ENCODE peak calls at places on chromosomes 2 and 18, in nine cellular contexts. One of them, this sample, is unnamed.
A peak's percentile ranks its signal among the peaks of the same experiment; 100 is the strongest.

GRCh38 chr2:64865073-64865830 is 123.9 kb upstream of the SLC1A4 start:
- DNase-seq in tibial nerve: no peak
- DNase-seq in heart left ventricle: peak; percentile 78
- DNase-seq in IMR-90: peak; percentile 54
- DNase-seq in NB4: peak; percentile 82
- DNase-seq in A549: peak; percentile 69
- DNase-seq in transverse colon: peak; percentile 75
- DNase-seq in lower leg skin: peak; percentile 63
- DNase-seq in H1: no peak
- DNase-seq in this sample: peak; percentile 68

GRCh38 chr18:51251625-51252024 is 54.1 kb upstream of the MEX3C start:
- DNase-seq in tibial nerve: no peak
- DNase-seq in heart left ventricle: no peak
- DNase-seq in IMR-90: no peak
- DNase-seq in NB4: peak; percentile 21
- DNase-seq in A549: no peak
- DNase-seq in transverse colon: peak; percentile 24
- DNase-seq in lower leg skin: no peak
- DNase-seq in H1: no peak
- DNase-seq in this sample: no peak

GRCh38 chr2:1744446-1745170 is at the start of gene PXDN:
- DNase-seq in tibial nerve: no peak
- DNase-seq in heart left ventricle: peak; percentile 76
- DNase-seq in IMR-90: peak; percentile 65
- DNase-seq in NB4: peak; percentile 70
- DNase-seq in A549: no peak
- DNase-seq in transverse colon: peak; percentile 45
- DNase-seq in lower leg skin: peak; percentile 18
- DNase-seq in H1: no peak
- DNase-seq in this sample: no peak

GRCh38 chr18:44325903-44326650 is 354.6 kb upstream of the SETBP1 start:
- DNase-seq in tibial nerve: peak; percentile 59
- DNase-seq in heart left ventricle: peak; percentile 54
- DNase-seq in IMR-90: peak; percentile 61
- DNase-seq in NB4: peak; percentile 58
- DNase-seq in A549: peak; percentile 30
- DNase-seq in transverse colon: peak; percentile 66
- DNase-seq in lower leg skin: peak; percentile 30
- DNase-seq in H1: peak; percentile 21
- DNase-seq in this sample: no peak

GRCh38 chr2:2573658-2574293 is 242.7 kb upstream of the MYT1L start:
- DNase-seq in tibial nerve: no peak
- DNase-seq in heart left ventricle: no peak
- DNase-seq in IMR-90: no peak
- DNase-seq in NB4: peak; percentile 18
- DNase-seq in A549: peak; percentile 37
- DNase-seq in transverse colon: no peak
- DNase-seq in lower leg skin: no peak
- DNase-seq in H1: no peak
- DNase-seq in this sample: no peak

GRCh38 chr2:174350018-174350417 is 15.3 kb downstream of the SP9 start:
- DNase-seq in tibial nerve: no peak
- DNase-seq in heart left ventricle: no peak
- DNase-seq in IMR-90: peak; percentile 22
- DNase-seq in NB4: peak; percentile 42
- DNase-seq in A549: peak; percentile 35
- DNase-seq in transverse colon: no peak
- DNase-seq in lower leg skin: no peak
- DNase-seq in H1: no peak
- DNase-seq in this sample: no peak

GRCh38 chr2:43158259-43158880 is 68.0 kb downstream of the ZFP36L2 start:
- DNase-seq in tibial nerve: peak; percentile 40
- DNase-seq in heart left ventricle: peak; percentile 74
- DNase-seq in IMR-90: peak; percentile 75
- DNase-seq in NB4: peak; percentile 95
- DNase-seq in A549: peak; percentile 88
- DNase-seq in transverse colon: peak; percentile 85
- DNase-seq in lower leg skin: peak; percentile 74
- DNase-seq in H1: no peak
- DNase-seq in this sample: peak; percentile 83

GRCh38 chr2:83650897-83651296 is 808.2 kb downstream of the SUCLG1 start:
- DNase-seq in tibial nerve: no peak
- DNase-seq in heart left ventricle: no peak
- DNase-seq in IMR-90: no peak
- DNase-seq in NB4: no peak
- DNase-seq in A549: no peak
- DNase-seq in transverse colon: no peak
- DNase-seq in lower leg skin: no peak
- DNase-seq in H1: no peak
- DNase-seq in this sample: no peak

GRCh38 chr18:54947115-54947514 is 12.1 kb downstream of the CCDC68 start:
- DNase-seq in tibial nerve: no peak
- DNase-seq in heart left ventricle: peak; percentile 31
- DNase-seq in IMR-90: no peak
- DNase-seq in NB4: no peak
- DNase-seq in A549: peak; percentile 19
- DNase-seq in transverse colon: peak; percentile 36
- DNase-seq in lower leg skin: no peak
- DNase-seq in H1: no peak
- DNase-seq in this sample: no peak

GRCh38 chr18:54945726-54946125 is 13.5 kb downstream of the CCDC68 start:
- DNase-seq in tibial nerve: no peak
- DNase-seq in heart left ventricle: no peak
- DNase-seq in IMR-90: no peak
- DNase-seq in NB4: peak; percentile 11
- DNase-seq in A549: no peak
- DNase-seq in transverse colon: no peak
- DNase-seq in lower leg skin: no peak
- DNase-seq in H1: no peak
- DNase-seq in this sample: no peak

GRCh38 chr18:54948350-54948837 is 10.9 kb downstream of the CCDC68 start:
- DNase-seq in tibial nerve: no peak
- DNase-seq in heart left ventricle: no peak
- DNase-seq in IMR-90: peak; percentile 43
- DNase-seq in NB4: no peak
- DNase-seq in A549: peak; percentile 55
- DNase-seq in transverse colon: no peak
- DNase-seq in lower leg skin: no peak
- DNase-seq in H1: no peak
- DNase-seq in this sample: no peak

GRCh38 chr18:54949588-54949987 is 9.7 kb downstream of the CCDC68 start:
- DNase-seq in tibial nerve: no peak
- DNase-seq in heart left ventricle: no peak
- DNase-seq in IMR-90: no peak
- DNase-seq in NB4: no peak
- DNase-seq in A549: no peak
- DNase-seq in transverse colon: no peak
- DNase-seq in lower leg skin: no peak
- DNase-seq in H1: no peak
- DNase-seq in this sample: no peak

DNA sequence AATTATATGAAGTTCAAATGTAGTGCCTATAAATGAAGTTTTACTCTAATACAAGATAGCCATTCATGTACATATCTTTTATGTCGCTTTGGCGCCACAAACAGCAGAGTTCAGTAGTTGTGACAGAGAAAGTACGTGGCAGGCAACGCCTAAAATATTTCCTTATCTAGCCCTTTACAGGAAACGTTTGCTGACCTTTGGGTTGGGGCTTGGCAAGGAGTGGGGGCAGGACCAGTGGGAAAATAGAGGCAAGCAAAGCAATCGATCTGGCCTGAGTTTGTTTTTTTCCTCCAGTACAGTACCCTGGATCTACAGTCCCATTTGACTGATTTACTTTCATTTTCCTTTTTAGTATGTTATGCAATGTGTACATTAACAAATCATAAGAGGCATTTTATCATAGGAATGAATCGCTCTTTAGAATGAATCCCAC is 13.1 kb downstream of the CCDC68 start:
- DNase-seq in tibial nerve: no peak
- DNase-seq in heart left ventricle: peak; percentile 34
- DNase-seq in IMR-90: peak; percentile 33
- DNase-seq in NB4: peak; percentile 69
- DNase-seq in A549: peak; percentile 66
- DNase-seq in transverse colon: peak; percentile 83
- DNase-seq in lower leg skin: no peak
- DNase-seq in H1: no peak
- DNase-seq in this sample: no peak
- TF ChIP-seq POLR2A in tibial nerve: no peak
- TF ChIP-seq POLR2A in heart left ventricle: no peak
- TF ChIP-seq POLR2A in IMR-90: no peak
- TF ChIP-seq POLR2A in NB4: no peak
- TF ChIP-seq POLR2A in A549: no peak
- TF ChIP-seq POLR2A in transverse colon: no peak
- TF ChIP-seq POLR2A in lower leg skin: no peak
- TF ChIP-seq POLR2A in H1: no peak
- TF ChIP-seq POLR2A in this sample: no peak

DNA sequence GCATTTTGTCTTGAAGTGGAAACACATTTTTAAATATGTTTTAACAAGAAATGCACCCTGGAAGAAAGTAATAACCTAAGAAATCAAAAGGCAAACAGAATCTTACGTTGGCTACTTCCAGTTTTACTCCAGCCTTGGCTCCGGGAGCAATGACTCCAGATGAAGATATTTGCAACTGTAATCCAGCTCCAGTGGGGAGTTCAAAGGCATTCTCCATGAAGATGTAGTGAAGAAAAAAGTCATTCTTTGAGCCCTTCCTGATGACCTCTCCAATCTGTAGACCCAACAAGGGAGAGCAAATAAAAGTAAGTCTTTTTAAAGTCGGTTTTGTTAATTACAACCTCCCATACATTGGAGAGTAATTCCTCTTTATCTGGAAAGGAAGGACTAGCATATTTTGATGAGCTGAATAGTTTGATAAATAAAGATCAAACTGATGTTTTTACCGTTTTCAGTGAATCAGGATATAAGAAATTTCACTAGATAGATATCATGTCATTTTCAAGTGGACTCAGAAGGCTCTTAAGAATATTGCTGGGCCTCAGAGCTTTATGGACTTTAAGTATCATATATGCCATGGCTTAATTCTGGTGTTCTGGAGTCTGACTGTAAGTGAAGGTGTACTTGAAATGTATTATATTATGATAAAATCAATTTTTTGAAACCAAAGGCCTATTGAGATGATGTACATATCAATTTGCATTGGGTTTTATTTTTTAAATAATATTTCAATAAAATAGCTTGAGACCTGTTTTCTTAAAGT is 20.3 kb downstream of the APOB start:
- DNase-seq in tibial nerve: no peak
- DNase-seq in heart left ventricle: no peak
- DNase-seq in IMR-90: no peak
- DNase-seq in NB4: no peak
- DNase-seq in A549: no peak
- DNase-seq in transverse colon: no peak
- DNase-seq in lower leg skin: no peak
- DNase-seq in H1: no peak
- DNase-seq in this sample: no peak
- TF ChIP-seq POLR2A in tibial nerve: no peak
- TF ChIP-seq POLR2A in heart left ventricle: no peak
- TF ChIP-seq POLR2A in IMR-90: no peak
- TF ChIP-seq POLR2A in NB4: no peak
- TF ChIP-seq POLR2A in A549: no peak
- TF ChIP-seq POLR2A in transverse colon: no peak
- TF ChIP-seq POLR2A in lower leg skin: no peak
- TF ChIP-seq POLR2A in H1: no peak
- TF ChIP-seq POLR2A in this sample: no peak

GRCh38 chr2:111121028-111121872 is 536 bp downstream of the BCL2L11 start:
- DNase-seq in tibial nerve: peak; percentile 14
- DNase-seq in heart left ventricle: peak; percentile 62
- DNase-seq in IMR-90: no peak
- DNase-seq in NB4: peak; percentile 75
- DNase-seq in A549: peak; percentile 45
- DNase-seq in transverse colon: peak; percentile 49
- DNase-seq in lower leg skin: peak; percentile 38
- DNase-seq in H1: no peak
- DNase-seq in this sample: peak; percentile 43

GRCh38 chr2:111122631-111123421 is 2.1 kb downstream of the BCL2L11 start:
- DNase-seq in tibial nerve: peak; percentile 61
- DNase-seq in heart left ventricle: peak; percentile 89
- DNase-seq in IMR-90: peak; percentile 82
- DNase-seq in NB4: peak; percentile 85
- DNase-seq in A549: peak; percentile 76
- DNase-seq in transverse colon: peak; percentile 74
- DNase-seq in lower leg skin: peak; percentile 72
- DNase-seq in H1: no peak
- DNase-seq in this sample: peak; percentile 71

GRCh38 chr2:111120253-111121027 is at the start of gene BCL2L11:
- DNase-seq in tibial nerve: peak; percentile 82
- DNase-seq in heart left ventricle: peak; percentile 94
- DNase-seq in IMR-90: peak; percentile 89
- DNase-seq in NB4: peak; percentile 96
- DNase-seq in A549: peak; percentile 94
- DNase-seq in transverse colon: peak; percentile 96
- DNase-seq in lower leg skin: peak; percentile 87
- DNase-seq in H1: peak; percentile 74
- DNase-seq in this sample: peak; percentile 89

GRCh38 chr2:111123751-111124150 is 3.0 kb downstream of the BCL2L11 start:
- DNase-seq in tibial nerve: no peak
- DNase-seq in heart left ventricle: no peak
- DNase-seq in IMR-90: no peak
- DNase-seq in NB4: no peak
- DNase-seq in A549: no peak
- DNase-seq in transverse colon: no peak
- DNase-seq in lower leg skin: no peak
- DNase-seq in H1: no peak
- DNase-seq in this sample: no peak

DNA sequence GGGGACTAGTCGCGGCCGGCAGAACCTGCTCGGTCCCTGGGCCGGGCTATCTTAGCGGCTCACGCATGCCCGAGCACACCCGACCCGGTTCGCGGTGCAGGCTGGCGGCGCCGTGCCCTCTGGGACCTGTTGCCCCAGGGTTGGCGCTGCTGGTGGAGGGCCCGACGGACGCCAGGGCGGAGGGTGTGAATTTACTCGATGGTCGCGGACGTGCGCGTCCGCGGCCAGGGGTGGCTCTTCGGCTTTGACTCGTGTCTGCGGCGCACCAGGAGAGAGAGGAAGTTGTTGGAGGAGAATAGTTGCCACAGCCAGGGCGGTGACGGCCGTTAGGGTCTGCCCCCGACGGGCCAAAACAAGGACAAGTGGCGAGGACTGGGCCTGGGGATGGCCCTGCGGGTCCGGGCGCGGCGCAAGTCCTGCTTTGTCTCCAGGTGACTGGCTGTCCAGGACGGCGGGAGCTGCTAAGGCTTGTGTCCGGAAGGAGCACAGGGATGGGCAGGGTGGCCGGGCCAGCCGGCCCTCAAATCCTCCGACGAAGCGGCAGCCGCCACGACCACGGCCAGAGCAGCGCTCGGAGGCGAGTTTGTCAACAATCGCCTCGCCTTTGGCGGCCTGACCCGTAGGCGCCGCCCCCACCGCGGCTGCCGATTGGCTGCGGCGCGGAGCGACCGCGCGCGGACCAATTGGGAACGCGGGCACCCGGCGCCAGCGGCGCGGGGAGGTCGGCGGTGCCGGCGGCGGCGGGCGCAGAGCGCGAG is 1.3 kb downstream of the BCL2L11 start:
- DNase-seq in tibial nerve: peak; percentile 79
- DNase-seq in heart left ventricle: peak; percentile 94
- DNase-seq in IMR-90: peak; percentile 85
- DNase-seq in NB4: peak; percentile 95
- DNase-seq in A549: peak; percentile 86
- DNase-seq in transverse colon: peak; percentile 91
- DNase-seq in lower leg skin: peak; percentile 74
- DNase-seq in H1: no peak
- DNase-seq in this sample: peak; percentile 96
- TF ChIP-seq POLR2A in tibial nerve: peak; percentile 85
- TF ChIP-seq POLR2A in heart left ventricle: no peak
- TF ChIP-seq POLR2A in IMR-90: no peak
- TF ChIP-seq POLR2A in NB4: peak; percentile 48
- TF ChIP-seq POLR2A in A549: peak; percentile 32
- TF ChIP-seq POLR2A in transverse colon: peak; percentile 73
- TF ChIP-seq POLR2A in lower leg skin: no peak
- TF ChIP-seq POLR2A in H1: no peak
- TF ChIP-seq POLR2A in this sample: peak; percentile 43

DNA sequence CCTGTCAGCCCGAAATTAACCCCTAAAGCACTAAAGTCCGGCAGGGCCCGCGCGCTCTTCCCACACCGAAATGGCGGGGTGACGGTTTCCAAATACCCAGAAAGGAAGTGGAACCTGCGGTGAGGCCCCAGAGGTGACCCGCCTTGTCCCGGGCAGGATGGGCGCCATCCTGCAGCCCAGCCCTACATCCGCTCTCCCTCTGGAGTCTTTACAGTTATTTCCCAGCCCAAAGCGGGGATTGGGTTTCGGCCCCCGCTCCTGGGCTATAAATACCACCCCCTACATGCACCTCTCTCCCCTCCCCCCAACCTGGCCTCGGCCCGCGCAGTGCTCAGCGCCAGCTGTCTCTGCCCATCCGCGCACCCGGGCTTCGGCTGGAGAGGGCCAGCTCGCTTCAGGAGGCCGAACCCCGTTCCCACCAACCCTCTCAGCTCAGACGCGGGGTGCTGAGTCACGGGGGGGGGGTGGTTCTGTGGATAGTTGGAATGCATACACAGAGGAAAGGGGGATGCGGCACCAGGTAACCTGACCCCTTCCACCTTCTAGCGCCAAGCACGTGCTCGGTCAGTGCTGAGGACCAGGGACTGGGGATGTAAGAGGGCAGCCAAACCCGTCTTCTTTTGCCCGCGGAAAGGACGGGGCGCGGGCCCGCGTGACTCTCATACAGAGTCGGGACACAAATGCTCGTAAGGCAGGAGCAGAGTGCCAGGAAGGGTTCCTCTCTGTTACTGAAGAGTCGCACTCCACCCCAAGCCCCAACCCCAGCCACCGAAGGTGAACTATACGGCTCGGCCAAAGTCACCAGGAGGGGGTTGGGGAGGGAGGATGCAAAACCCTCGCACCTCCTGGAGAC is at the start of gene TUBA4B:
- DNase-seq in tibial nerve: no peak
- DNase-seq in heart left ventricle: peak; percentile 43
- DNase-seq in IMR-90: peak; percentile 50
- DNase-seq in NB4: peak; percentile 89
- DNase-seq in A549: peak; percentile 43
- DNase-seq in transverse colon: peak; percentile 65
- DNase-seq in lower leg skin: no peak
- DNase-seq in H1: no peak
- DNase-seq in this sample: no peak
- TF ChIP-seq POLR2A in tibial nerve: no peak
- TF ChIP-seq POLR2A in heart left ventricle: no peak
- TF ChIP-seq POLR2A in IMR-90: no peak
- TF ChIP-seq POLR2A in NB4: no peak
- TF ChIP-seq POLR2A in A549: no peak
- TF ChIP-seq POLR2A in transverse colon: no peak
- TF ChIP-seq POLR2A in lower leg skin: no peak
- TF ChIP-seq POLR2A in H1: no peak
- TF ChIP-seq POLR2A in this sample: no peak